ENCODE peak calls at places on chromosomes 5 and 9, in eight cellular contexts. E is uterus, V is chondrocyte, L is AG09319, M is neural crest cell, I is coronary artery, B is spleen, Y is mammary epithelial cell. F is an unnamed sample.

GRCh38 chr5:103393131-103393754 is 134.7 kb downstream of the MACIR start:
- DNase-seq in E (no peak), V (no peak), L (no peak), M (peak; percentile 24), I (no peak), B (no peak), Y (no peak), F (no peak)

GRCh38 chr5:141695627-141696180 is 13.7 kb upstream of the ARAP3 start:
- DNase-seq in E (no peak), V (no peak), L (no peak), M (no peak), I (no peak), B (no peak), Y (peak; percentile 41), F (no peak)

GRCh38 chr9:38700695-38701094 is 19.2 kb downstream of the FAM240B start:
- DNase-seq in E (no peak), V (no peak), L (no peak), M (no peak), I (no peak), B (no peak), Y (peak; percentile 92), F (no peak)

GRCh38 chr5:170225326-170226137 is 7.3 kb upstream of the C5orf58 start:
- DNase-seq in E (peak; percentile 86), V (no peak), L (peak; percentile 20), M (peak; percentile 81), I (no peak), B (peak; percentile 81), Y (peak; percentile 38), F (peak; percentile 86)

GRCh38 chr5:55519001-55519400 is 15.8 kb downstream of the PLPP1 start:
- DNase-seq in E (no peak), V (no peak), L (no peak), M (no peak), I (no peak), B (no peak), Y (no peak), F (no peak)

GRCh38 chr5:88847410-88847809 is 35.6 kb downstream of the MEF2C start:
- DNase-seq in E (no peak), V (no peak), L (no peak), M (no peak), I (no peak), B (no peak), Y (no peak), F (no peak)

GRCh38 chr9:69452110-69452780 is 127.2 kb downstream of the ENTREP1 start:
- DNase-seq in E (no peak), V (no peak), L (no peak), M (no peak), I (peak; percentile 45), B (no peak), Y (no peak), F (no peak)

GRCh38 chr9:132243156-132244074 is 81.6 kb downstream of the NTNG2 start:
- DNase-seq in E (no peak), V (no peak), L (no peak), M (no peak), I (no peak), B (no peak), Y (no peak), F (no peak)

GRCh38 chr9:68685770-68686169 is 19.3 kb upstream of the PIP5K1B start:
- DNase-seq in E (no peak), V (no peak), L (no peak), M (no peak), I (no peak), B (no peak), Y (no peak), F (no peak)

GRCh38 chr9:29648132-29648531 is 2074.9 kb upstream of the C9orf72 start:
- DNase-seq in E (no peak), V (no peak), L (no peak), M (no peak), I (no peak), B (no peak), Y (no peak), F (no peak)

GRCh38 chr9:33107762-33108161 is 31.3 kb upstream of the SMU1 start:
- DNase-seq in E (no peak), V (no peak), L (no peak), M (no peak), I (no peak), B (no peak), Y (no peak), F (no peak)

GRCh38 chr5:138603521-138603920 is 28.3 kb upstream of the HSPA9 start:
- DNase-seq in E (no peak), V (no peak), L (no peak), M (no peak), I (no peak), B (no peak), Y (peak; percentile 81), F (no peak)

GRCh38 chr9:124835026-124835501 is 18.2 kb upstream of the WDR38 start:
- DNase-seq in E (no peak), V (no peak), L (no peak), M (no peak), I (no peak), B (no peak), Y (peak; percentile 86), F (peak; percentile 74)

GRCh38 chr5:16313761-16314160 is 134.2 kb upstream of the MARCHF11 start:
- DNase-seq in E (no peak), V (no peak), L (no peak), M (no peak), I (no peak), B (no peak), Y (no peak), F (no peak)

GRCh38 chr9:8648271-8648670 is 848.7 kb upstream of the DMAC1 start:
- DNase-seq in E (no peak), V (no peak), L (no peak), M (no peak), I (no peak), B (no peak), Y (no peak), F (no peak)

GRCh38 chr9:134065720-134066419 is 2.0 kb downstream of the BRD3 start:
- DNase-seq in E (no peak), V (no peak), L (no peak), M (no peak), I (no peak), B (peak; percentile 91), Y (peak; percentile 67), F (no peak)

GRCh38 chr5:127072861-127073846 is at the start of gene C5orf63:
- DNase-seq in E (peak; percentile 40), V (peak; percentile 88), L (no peak), M (no peak), I (no peak), B (peak; percentile 95), Y (peak; percentile 28), F (peak; percentile 17)

GRCh38 chr5:169706758-169707450 is 69.8 kb downstream of the DOCK2 start:
- DNase-seq in E (no peak), V (no peak), L (no peak), M (no peak), I (no peak), B (no peak), Y (peak; percentile 48), F (no peak)

GRCh38 chr9:15147471-15147870 is 159.5 kb downstream of the TTC39B start:
- DNase-seq in E (no peak), V (no peak), L (no peak), M (no peak), I (no peak), B (no peak), Y (no peak), F (no peak)

GRCh38 chr5:77292026-77292757 is 81.7 kb downstream of the PDE8B start:
- DNase-seq in E (no peak), V (no peak), L (no peak), M (no peak), I (no peak), B (no peak), Y (no peak), F (no peak)

GRCh38 chr5:154129868-154130267 is 60.7 kb upstream of the GALNT10 start:
- DNase-seq in E (no peak), V (no peak), L (no peak), M (no peak), I (no peak), B (no peak), Y (no peak), F (no peak)

GRCh38 chr9:6829027-6829426 is 71.3 kb downstream of the KDM4C start:
- DNase-seq in E (no peak), V (no peak), L (no peak), M (no peak), I (no peak), B (no peak), Y (peak; percentile 40), F (no peak)
- TF ChIP-seq CTCF in E (no peak), V (no peak), L (no peak), M (peak; percentile 45), I (no peak), B (no peak), Y (no peak), F (no peak)

GRCh38 chr5:178994580-178995340 is at the start of gene GRM6:
- DNase-seq in E (no peak), V (no peak), L (no peak), M (no peak), I (no peak), B (no peak), Y (no peak), F (no peak)

GRCh38 chr5:178996156-178996555 is 1.0 kb upstream of the GRM6 start:
- DNase-seq in E (no peak), V (no peak), L (no peak), M (no peak), I (no peak), B (no peak), Y (no peak), F (no peak)

GRCh38 chr5:178997191-178997590 is 2.1 kb upstream of the GRM6 start:
- DNase-seq in E (no peak), V (no peak), L (no peak), M (no peak), I (no peak), B (no peak), Y (no peak), F (no peak)

GRCh38 chr5:178995341-178995690 is 196 bp upstream of the GRM6 start:
- DNase-seq in E (no peak), V (no peak), L (no peak), M (no peak), I (no peak), B (no peak), Y (no peak), F (no peak)

DNA sequence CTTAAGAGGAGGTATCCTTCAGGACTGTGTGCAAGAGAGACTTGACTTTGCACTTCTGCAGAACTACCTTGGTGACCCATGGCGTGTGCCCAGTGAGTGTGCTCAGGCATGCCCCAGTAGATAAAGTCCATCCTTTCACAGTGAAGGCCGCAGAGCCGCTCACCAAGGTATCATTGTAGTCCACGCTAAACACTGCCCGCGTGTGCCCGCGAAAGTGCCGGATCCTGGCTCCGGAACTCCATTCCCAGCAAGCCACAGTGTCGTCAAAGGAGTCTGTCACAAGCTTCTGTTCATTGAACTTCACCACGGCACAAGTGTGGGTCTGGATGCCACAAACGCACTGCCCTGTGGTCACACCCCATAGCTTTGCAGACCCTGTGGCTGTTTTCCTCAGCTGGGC is 3.3 kb upstream of the GRM6 start:
- DNase-seq in E (no peak), V (no peak), L (no peak), M (no peak), I (no peak), B (peak; percentile 59), Y (no peak), F (no peak)
- TF ChIP-seq CTCF in E (no peak), V (no peak), L (no peak), M (no peak), I (no peak), B (no peak), Y (no peak), F (no peak)

GRCh38 chr5:151740958-151741373 is 17.5 kb downstream of the ATOX1 start:
- DNase-seq in E (no peak), V (no peak), L (no peak), M (no peak), I (no peak), B (no peak), Y (peak; percentile 62), F (no peak)
- TF ChIP-seq CTCF in E (no peak), V (peak; percentile 11), L (no peak), M (peak; percentile 13), I (no peak), B (peak; percentile 3), Y (no peak), F (peak; percentile 12)

GRCh38 chr5:108481355-108481931 is 99.5 kb upstream of the FBXL17 start:
- DNase-seq in E (no peak), V (no peak), L (no peak), M (no peak), I (no peak), B (no peak), Y (peak; percentile 16), F (no peak)
- TF ChIP-seq CTCF in E (no peak), V (peak; percentile 83), L (peak; percentile 39), M (peak; percentile 62), I (peak; percentile 19), B (no peak), Y (peak; percentile 48), F (peak; percentile 13)